ENCODE peak calls at places on chromosomes 4 and X, in six cellular contexts. F is GM12878, A is lower leg skin, D is adrenal gland, E is vagina, K is ovary. Y is an unnamed sample.

GRCh38 chrX:20217279-20217678 is 49.4 kb downstream of the RPS6KA3 start:
- DNase-seq in D (no peak), A (no peak), E (no peak), F (no peak), K (no peak), Y (no peak)

GRCh38 chr4:104735174-104735573 is 240.5 kb upstream of the CXXC4 start:
- DNase-seq in E (no peak), D (peak), F (no peak), A (no peak), K (no peak), Y (no peak)

GRCh38 chrX:40104649-40105015 is 6.9 kb upstream of the BCOR start:
- DNase-seq in E (no peak), A (peak), K (peak), F (no peak), D (peak), Y (no peak)

GRCh38 chr4:45442466-45442865 is 681.4 kb downstream of the GABRG1 start:
- DNase-seq in K (no peak), D (no peak), A (no peak), F (no peak), E (no peak), Y (no peak)

GRCh38 chrX:22800806-22801205 is 199.0 kb upstream of the DDX53 start:
- DNase-seq in K (no peak), F (no peak), D (no peak), E (no peak), A (no peak), Y (no peak)

GRCh38 chr4:77956917-77957316 is 94.3 kb downstream of the MRPL1 start:
- DNase-seq in A (no peak), K (no peak), F (no peak), D (no peak), E (no peak), Y (no peak)

GRCh38 chr4:185232370-185232769 is 23.0 kb downstream of the SNX25 start:
- DNase-seq in F (no peak), A (no peak), K (no peak), E (no peak), D (no peak), Y (no peak)

GRCh38 chrX:109372716-109373115 is 109.2 kb downstream of the GUCY2F start:
- DNase-seq in E (no peak), F (no peak), A (no peak), D (no peak), K (no peak), Y (no peak)

GRCh38 chrX:71992711-71993110 is 82.1 kb downstream of the NHSL2 start:
- DNase-seq in A (peak), K (no peak), F (no peak), E (peak), D (no peak), Y (no peak)

GRCh38 chr4:48445704-48446103 is 37.4 kb upstream of the SLC10A4 start:
- DNase-seq in K (no peak), F (no peak), A (no peak), E (no peak), D (no peak), Y (no peak)

GRCh38 chr4:44912980-44913379 is 186.6 kb upstream of the GNPDA2 start:
- DNase-seq in D (no peak), A (no peak), K (no peak), F (no peak), E (no peak), Y (no peak)

GRCh38 chrX:12548746-12549145 is 242.5 kb upstream of the PRPS2 start:
- DNase-seq in F (no peak), A (no peak), D (peak), E (no peak), K (no peak), Y (no peak)

GRCh38 chr4:180999217-180999616 is 1244.0 kb upstream of the TENM3 start:
- DNase-seq in K (no peak), E (no peak), D (no peak), A (no peak), F (no peak), Y (no peak)

GRCh38 chrX:112654871-112655270 is 24.9 kb downstream of the LHFPL1 start:
- DNase-seq in E (no peak), A (no peak), D (no peak), K (no peak), F (no peak), Y (no peak)

GRCh38 chr4:23819041-23819511 is 70.8 kb downstream of the PPARGC1A start:
- DNase-seq in K (peak), A (no peak), E (no peak), F (no peak), D (no peak), Y (no peak)

GRCh38 chrX:119990409-119990994 is 47.0 kb upstream of the NKAP start:
- DNase-seq in K (no peak), A (no peak), E (no peak), D (peak), F (no peak), Y (no peak)

GRCh38 chr4:186724861-186725419 is 1.3 kb upstream of the FAT1 start:
- DNase-seq in A (no peak), F (no peak), K (peak), D (no peak), E (no peak), Y (peak)

GRCh38 chr4:111046811-111047210 is 423.9 kb upstream of the PITX2 start:
- DNase-seq in D (no peak), F (no peak), E (no peak), A (no peak), K (no peak), Y (no peak)

GRCh38 chr4:86939737-86940141 is 4.9 kb downstream of the AFF1 start:
- DNase-seq in D (no peak), A (no peak), E (no peak), F (peak), K (no peak), Y (peak)

GRCh38 chr4:13493793-13494192 is 9.7 kb upstream of the RAB28 start:
- DNase-seq in K (no peak), F (no peak), E (no peak), D (no peak), A (no peak), Y (no peak)

GRCh38 chr4:54231419-54232150 is 2.5 kb downstream of the PDGFRA start:
- DNase-seq in E (no peak), D (peak), K (peak), A (peak), F (no peak), Y (no peak)

GRCh38 chrX:56343231-56343630 is 111.1 kb downstream of the KLF8 start:
- DNase-seq in D (no peak), E (no peak), K (no peak), A (no peak), F (no peak), Y (no peak)

GRCh38 chr4:174697164-174697563 is 131.9 kb downstream of the GLRA3 start:
- DNase-seq in D (no peak), K (no peak), E (no peak), F (no peak), A (no peak), Y (no peak)

GRCh38 chr4:75099321-75099720 is 166.4 kb downstream of the PARM1 start:
- DNase-seq in A (no peak), F (peak), K (no peak), E (no peak), D (no peak), Y (no peak)

GRCh38 chr4:127965062-127965802 is at the start of the genes ABHD18 and MFSD8:
- DNase-seq in E (peak), D (peak), K (peak), F (peak), A (peak), Y (peak)
- TF ChIP-seq POLR2A in E (no peak), D (peak), K (peak), F (peak), A (no peak), Y (peak)

DNA sequence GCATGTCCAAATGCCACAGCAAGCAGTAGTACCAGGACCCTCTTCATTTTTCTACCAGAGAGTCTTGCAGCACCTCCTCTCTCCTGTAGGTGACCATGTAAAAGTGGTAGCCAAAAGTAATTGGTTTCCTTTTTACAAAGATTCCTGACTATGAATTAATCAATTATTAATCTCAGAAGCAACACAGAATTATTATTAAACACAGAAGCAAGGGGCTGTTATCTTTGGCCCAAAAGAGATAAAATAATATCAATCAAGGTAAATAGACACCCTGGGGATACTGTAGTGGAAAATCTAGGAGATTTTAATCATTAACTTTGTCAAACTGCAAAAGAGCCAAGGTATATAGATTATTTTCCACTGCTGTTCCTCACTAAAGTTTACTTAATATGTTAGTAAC is at the start of gene GC:
- DNase-seq in E (no peak), F (no peak), A (no peak), D (no peak), K (no peak), Y (no peak)
- TF ChIP-seq POLR2A in E (no peak), F (no peak), A (no peak), D (no peak), K (no peak), Y (no peak)

GRCh38 chr4:102988429-102989020 is 31.0 kb downstream of the SLC9B1 start:
- DNase-seq in D (no peak), A (no peak), E (no peak), K (no peak), F (no peak), Y (no peak)
- TF ChIP-seq POLR2A in D (no peak), A (no peak), E (no peak), K (no peak), F (no peak), Y (no peak)

DNA sequence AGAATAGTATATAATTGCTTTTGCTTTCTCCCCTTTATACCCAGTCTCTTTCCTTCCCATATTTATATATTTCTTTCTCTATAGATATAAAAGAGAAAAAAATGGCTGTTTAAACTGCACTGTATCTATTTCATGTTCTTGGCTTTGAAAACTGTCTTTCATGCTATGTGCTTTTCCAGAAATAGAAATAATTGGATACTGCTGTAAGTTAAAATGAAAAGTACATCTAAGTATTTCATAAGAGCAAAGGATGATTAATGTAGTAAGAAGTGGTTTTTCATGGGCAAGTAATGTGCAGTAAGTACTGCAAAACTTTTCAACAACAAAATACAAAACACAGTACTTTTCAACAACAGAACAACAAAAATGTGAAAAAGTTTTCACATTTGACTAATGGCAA is 237.9 kb downstream of the SNCA start:
- DNase-seq in K (no peak), D (no peak), A (no peak), E (no peak), F (no peak), Y (no peak)
- TF ChIP-seq POLR2A in K (no peak), D (no peak), A (no peak), E (no peak), F (no peak), Y (no peak)

GRCh38 chrX:2693123-2693438 is 2.0 kb downstream of the CD99 start:
- DNase-seq in E (no peak), D (no peak), F (no peak), K (no peak), A (no peak), Y (no peak)

GRCh38 chrX:2692221-2693122 is 1.4 kb downstream of the CD99 start:
- DNase-seq in F (no peak), E (no peak), D (no peak), A (peak), K (peak), Y (no peak)

GRCh38 chrX:2691543-2692220 is 587 bp downstream of the CD99 start:
- DNase-seq in E (no peak), A (peak), F (no peak), D (no peak), K (peak), Y (no peak)

GRCh38 chrX:2689773-2690666 is 1.1 kb upstream of the CD99 start:
- DNase-seq in A (peak), K (no peak), F (no peak), E (no peak), D (no peak), Y (no peak)

GRCh38 chrX:2690856-2691542 is at the start of gene CD99:
- DNase-seq in E (no peak), K (peak), D (peak), F (peak), A (peak), Y (peak)
- TF ChIP-seq POLR2A in E (no peak), K (peak), D (no peak), F (peak), A (no peak), Y (no peak)

GRCh38 chrX:53422915-53423268 is 219 bp downstream of the RIBC1 start:
- DNase-seq in A (no peak), D (no peak), F (no peak), E (no peak), K (no peak), Y (no peak)

GRCh38 chrX:53421125-53421524 is 1.3 kb downstream of the SMC1A start:
- DNase-seq in A (no peak), E (no peak), F (no peak), D (no peak), K (no peak), Y (no peak)

GRCh38 chrX:53421772-53422090 is 723 bp downstream of the SMC1A start:
- DNase-seq in A (no peak), E (no peak), F (no peak), K (no peak), D (no peak), Y (no peak)

GRCh38 chrX:53422091-53422914 is at the start of the genes RIBC1 and SMC1A:
- DNase-seq in D (peak), K (peak), A (peak), E (no peak), F (peak), Y (peak)
- TF ChIP-seq POLR2A in D (peak), K (peak), A (no peak), E (no peak), F (peak), Y (peak)

Y was measured in GM12891.